ENCODE peak calls at places on chromosomes 16 and 17, in four cellular contexts. W is naive thymus-derived CD4-positive, alpha-beta T cell; D is mammary epithelial cell; L is kidney. H is an unnamed sample.

GRCh38 chr17:42618442-42619150 is 9.1 kb downstream of the TUBG1 start:
- DNase-seq in W (no peak), D (peak), L (no peak), H (no peak)

GRCh38 chr17:81740395-81740961 is 28.4 kb downstream of the SLC25A10 start:
- DNase-seq in W (no peak), D (no peak), L (peak), H (no peak)

GRCh38 chr17:78360371-78361226 is 722 bp upstream of the SOCS3 start:
- DNase-seq in W (peak), D (peak), L (peak), H (peak)

GRCh38 chr16:10520869-10521578 is 59.4 kb downstream of the EMP2 start:
- DNase-seq in W (no peak), D (no peak), L (no peak), H (no peak)

GRCh38 chr16:1762196-1762878 is 9.0 kb downstream of the NME3 start:
- DNase-seq in W (no peak), D (no peak), L (no peak), H (no peak)

GRCh38 chr16:50274771-50275415 is 8.5 kb downstream of the ADCY7 start:
- DNase-seq in W (no peak), D (no peak), L (peak), H (no peak)

GRCh38 chr17:58084317-58084981 is 1.2 kb downstream of the DYNLL2 start:
- DNase-seq in W (peak), D (peak), L (no peak), H (peak)

GRCh38 chr16:77169650-77170236 is 21.2 kb upstream of the MON1B start:
- DNase-seq in W (no peak), D (peak), L (no peak), H (peak)

GRCh38 chr17:61174310-61174709 is 225.3 kb upstream of the TBX2 start:
- DNase-seq in W (no peak), D (no peak), L (no peak), H (no peak)

GRCh38 chr17:32814837-32815236 is 62.1 kb downstream of the MYO1D start:
- DNase-seq in W (no peak), D (no peak), L (no peak), H (no peak)

DNA sequence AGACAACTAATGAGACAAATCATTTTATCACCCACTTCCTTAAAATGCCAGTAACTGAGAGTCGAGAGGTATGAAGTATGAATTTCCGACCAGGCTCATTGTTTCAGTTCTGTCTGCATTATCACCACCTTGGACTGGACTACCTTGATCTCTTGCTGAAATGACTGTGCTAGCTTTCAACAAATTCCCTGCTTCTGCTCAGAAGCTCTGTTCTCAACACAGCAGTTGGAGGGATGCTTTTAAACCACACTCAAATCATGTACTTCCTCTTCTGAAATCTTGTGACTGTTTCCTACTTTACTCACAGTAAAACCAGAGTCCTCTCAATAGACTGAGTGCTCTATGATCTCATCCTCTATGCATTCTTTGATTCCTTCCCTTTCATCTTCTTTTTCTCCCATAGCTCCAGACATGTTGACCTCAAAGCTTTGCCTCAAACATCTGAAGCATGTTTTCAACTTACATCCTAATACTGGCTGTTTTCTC is 195.8 kb downstream of the KCNJ2 start:
- DNase-seq in W (no peak), D (peak), L (no peak), H (no peak)
- H3K27ac ChIP-seq in W (no peak), D (no peak), L (no peak), H (no peak)

GRCh38 chr16:48156790-48157209 is 1.0 kb upstream of the ABCC12 start:
- DNase-seq in W (peak), D (peak), L (peak), H (peak)
- H3K27ac ChIP-seq in W (no peak), D (no peak), L (no peak), H (no peak)

GRCh38 chr17:74769856-74770497 is 6.2 kb downstream of the NAT9 start:
- DNase-seq in W (no peak), D (no peak), L (peak), H (no peak)

GRCh38 chr17:74768763-74769114 is 7.4 kb downstream of the NAT9 start:
- DNase-seq in W (no peak), D (no peak), L (no peak), H (no peak)

GRCh38 chr17:74770498-74771318 is 5.4 kb downstream of the NAT9 start:
- DNase-seq in W (peak), D (peak), L (peak), H (peak)

GRCh38 chr17:74768069-74768762 is 7.9 kb downstream of the NAT9 start:
- DNase-seq in W (no peak), D (no peak), L (peak), H (no peak)

DNA sequence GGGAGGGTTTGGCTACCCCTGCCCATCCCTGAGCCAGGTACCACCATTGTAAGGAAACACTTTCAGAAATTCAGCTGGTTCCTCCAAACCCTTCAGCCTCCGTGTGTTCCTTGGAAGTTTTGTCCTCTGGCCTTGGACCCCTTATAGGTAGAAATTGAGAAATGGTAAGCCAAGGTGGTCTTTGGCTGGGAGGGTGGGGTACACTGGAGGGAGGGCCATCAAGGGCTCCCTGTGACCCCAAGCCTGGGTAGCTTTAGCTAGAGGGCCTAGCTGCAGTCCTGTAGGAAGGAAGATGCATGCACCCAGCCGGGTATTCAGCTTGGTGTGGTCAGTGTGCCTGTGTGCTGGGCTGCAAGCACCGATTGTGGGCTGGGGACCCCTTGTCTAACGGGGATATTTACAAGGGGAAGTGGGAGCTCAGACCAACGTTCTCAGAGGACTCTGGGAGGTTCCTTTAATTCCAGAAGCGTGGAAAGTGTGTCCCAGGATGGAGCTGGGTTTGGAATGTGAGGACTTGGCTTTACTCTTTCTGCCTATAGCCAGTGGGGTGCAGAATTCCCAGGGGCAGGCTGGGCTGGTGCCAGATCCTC is 6.8 kb downstream of the NAT9 start:
- DNase-seq in W (no peak), D (no peak), L (no peak), H (no peak)
- H3K27ac ChIP-seq in W (no peak), D (no peak), L (peak), H (no peak)

GRCh38 chr16:67245674-67246080 is 1.6 kb downstream of the FHOD1 start:
- DNase-seq in W (no peak), D (peak), L (no peak), H (no peak)

GRCh38 chr16:67247698-67248400 is 568 bp upstream of the FHOD1 start:
- DNase-seq in W (no peak), D (no peak), L (no peak), H (no peak)

GRCh38 chr16:67248401-67249177 is at the start of gene SLC9A5:
- DNase-seq in W (no peak), D (no peak), L (peak), H (no peak)

GRCh38 chr16:67246081-67246944 is 968 bp downstream of the FHOD1 start:
- DNase-seq in W (no peak), D (peak), L (peak), H (peak)

DNA sequence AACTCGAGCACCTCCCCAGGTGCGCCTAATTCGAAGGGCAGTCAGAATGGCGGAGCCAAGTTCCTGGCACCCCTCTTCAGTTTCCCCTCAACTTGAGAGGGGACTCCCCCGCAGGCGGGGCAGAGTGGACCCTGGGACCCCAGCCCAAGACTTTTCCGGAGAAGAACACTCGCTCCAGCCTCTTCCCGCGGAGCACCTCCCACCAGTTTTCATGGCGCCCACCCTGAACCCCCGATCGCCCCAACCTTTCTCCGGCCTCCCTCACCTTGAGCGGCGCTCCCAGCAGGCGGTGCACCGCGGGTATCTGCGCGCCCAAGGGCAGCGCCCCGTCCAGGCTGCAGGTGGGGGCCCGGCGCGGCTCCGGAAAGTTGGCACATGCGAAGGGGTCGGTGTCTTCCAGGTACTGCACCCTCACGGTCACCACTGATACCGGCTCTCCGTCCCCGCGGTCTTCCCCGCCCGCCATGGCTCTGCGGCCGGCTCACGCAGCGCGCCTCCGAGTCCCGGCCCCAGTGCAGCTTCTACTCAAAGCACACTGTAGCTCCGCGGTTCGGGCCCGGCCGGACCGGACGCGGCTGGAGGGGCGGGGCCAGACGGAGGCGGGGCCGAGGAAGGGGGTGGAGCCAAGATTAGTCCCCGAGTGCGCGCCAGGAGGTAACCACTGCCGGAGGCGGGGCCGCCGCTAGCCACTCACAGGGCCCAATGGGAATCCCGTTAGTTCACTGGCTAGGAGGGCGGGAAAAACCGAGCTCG is at the start of gene FHOD1:
- DNase-seq in W (peak), D (peak), L (peak), H (peak)
- H3K27ac ChIP-seq in W (peak), D (peak), L (peak), H (peak)

H was measured in effector memory CD4-positive, alpha-beta T cell.